ENCODE peak calls at places on chromosome 1, in five cellular contexts. E is fibroblast of lung, U is left ventricle myocardium inferior, L is omental fat pad, X is WTC11. Y is an unnamed sample.
A peak's percentile ranks its signal among the peaks of the same experiment; 100 is the strongest.

GRCh38 chr1:70034403-70034802 is 171.0 kb downstream of the LRRC40 start:
- DNase-seq in E (peak; percentile 74), X (peak; percentile 54), L (no peak), U (no peak), Y (no peak)

GRCh38 chr1:6511056-6511455 is 19.6 kb upstream of the PLEKHG5 start:
- DNase-seq in L (no peak), U (no peak), E (no peak), X (no peak), Y (no peak)

GRCh38 chr1:6523566-6523965 is 30.7 kb downstream of the NOL9 start:
- DNase-seq in L (no peak), E (peak; percentile 44), U (no peak), X (peak; percentile 60), Y (no peak)

GRCh38 chr1:29921741-29922140 is 685.4 kb downstream of the PTPRU start:
- DNase-seq in X (no peak), U (no peak), E (no peak), L (no peak), Y (no peak)

GRCh38 chr1:102174259-102174863 is 177.6 kb upstream of the OLFM3 start:
- DNase-seq in U (no peak), X (peak; percentile 57), L (no peak), E (no peak), Y (no peak)

GRCh38 chr1:58818075-58818474 is 34.2 kb upstream of the JUN start:
- DNase-seq in E (peak; percentile 84), X (no peak), U (no peak), L (no peak), Y (no peak)

GRCh38 chr1:24155011-24155782 is 12.3 kb upstream of the IL22RA1 start:
- DNase-seq in E (no peak), L (no peak), U (no peak), X (peak; percentile 35), Y (no peak)

GRCh38 chr1:67850611-67851075 is 17.4 kb upstream of the GNG12 start:
- DNase-seq in L (peak; percentile 98), X (no peak), E (peak; percentile 92), U (peak; percentile 71), Y (no peak)

GRCh38 chr1:231584117-231584516 is 42.5 kb upstream of the DISC1 start:
- DNase-seq in L (no peak), U (no peak), X (no peak), E (peak; percentile 82), Y (no peak)

GRCh38 chr1:236024655-236025054 is 40.2 kb downstream of the NID1 start:
- DNase-seq in L (no peak), U (no peak), E (no peak), X (no peak), Y (no peak)

GRCh38 chr1:9442986-9443385 is 96.3 kb upstream of the SLC25A33 start:
- DNase-seq in L (no peak), X (no peak), E (no peak), U (no peak), Y (no peak)

GRCh38 chr1:33155877-33156538 is 25.8 kb downstream of the TRIM62 start:
- DNase-seq in X (no peak), E (no peak), L (no peak), U (no peak), Y (no peak)

GRCh38 chr1:12178511-12178910 is 11.7 kb downstream of the TNFRSF1B start:
- DNase-seq in U (no peak), E (no peak), X (no peak), L (no peak), Y (no peak)

GRCh38 chr1:25699501-25700089 is 83.0 kb downstream of the MAN1C1 start:
- DNase-seq in X (no peak), L (no peak), U (peak; percentile 66), E (no peak), Y (no peak)

GRCh38 chr1:235642021-235642942 is 7.3 kb downstream of the GNG4 start:
- DNase-seq in X (peak; percentile 43), U (no peak), E (peak; percentile 51), L (no peak), Y (no peak)

GRCh38 chr1:167441222-167441621 is 77.1 kb downstream of the CD247 start:
- DNase-seq in X (no peak), L (no peak), U (no peak), E (no peak), Y (no peak)

GRCh38 chr1:223631367-223631977 is 34.0 kb downstream of the CAPN8 start:
- DNase-seq in X (no peak), U (no peak), L (no peak), E (no peak), Y (no peak)

DNA sequence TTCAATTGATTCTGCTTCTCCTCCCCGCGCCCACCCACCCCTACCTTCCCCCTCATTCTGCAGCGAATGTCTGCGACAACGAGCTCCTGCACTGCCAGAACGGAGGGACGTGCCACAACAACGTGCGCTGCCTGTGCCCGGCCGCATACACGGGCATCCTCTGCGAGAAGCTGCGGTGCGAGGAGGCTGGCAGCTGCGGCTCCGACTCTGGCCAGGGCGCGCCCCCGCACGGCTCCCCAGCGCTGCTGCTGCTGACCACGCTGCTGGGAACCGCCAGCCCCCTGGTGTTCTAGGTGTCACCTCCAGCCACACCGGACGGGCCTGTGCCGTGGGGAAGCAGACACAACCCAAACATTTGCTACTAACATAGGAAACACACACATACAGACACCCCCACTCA is 339.7 kb downstream of the NTNG1 start:
- DNase-seq in X (no peak), E (peak; percentile 5), U (no peak), L (no peak), Y (no peak)
- TF ChIP-seq CTCF in X (no peak), E (no peak), U (no peak), L (no peak), Y (no peak)

GRCh38 chr1:42175314-42176054 is 10.9 kb upstream of the GUCA2A start:
- DNase-seq in L (no peak), X (no peak), E (no peak), U (no peak), Y (no peak)
- TF ChIP-seq CTCF in L (no peak), X (no peak), E (no peak), U (no peak), Y (no peak)

DNA sequence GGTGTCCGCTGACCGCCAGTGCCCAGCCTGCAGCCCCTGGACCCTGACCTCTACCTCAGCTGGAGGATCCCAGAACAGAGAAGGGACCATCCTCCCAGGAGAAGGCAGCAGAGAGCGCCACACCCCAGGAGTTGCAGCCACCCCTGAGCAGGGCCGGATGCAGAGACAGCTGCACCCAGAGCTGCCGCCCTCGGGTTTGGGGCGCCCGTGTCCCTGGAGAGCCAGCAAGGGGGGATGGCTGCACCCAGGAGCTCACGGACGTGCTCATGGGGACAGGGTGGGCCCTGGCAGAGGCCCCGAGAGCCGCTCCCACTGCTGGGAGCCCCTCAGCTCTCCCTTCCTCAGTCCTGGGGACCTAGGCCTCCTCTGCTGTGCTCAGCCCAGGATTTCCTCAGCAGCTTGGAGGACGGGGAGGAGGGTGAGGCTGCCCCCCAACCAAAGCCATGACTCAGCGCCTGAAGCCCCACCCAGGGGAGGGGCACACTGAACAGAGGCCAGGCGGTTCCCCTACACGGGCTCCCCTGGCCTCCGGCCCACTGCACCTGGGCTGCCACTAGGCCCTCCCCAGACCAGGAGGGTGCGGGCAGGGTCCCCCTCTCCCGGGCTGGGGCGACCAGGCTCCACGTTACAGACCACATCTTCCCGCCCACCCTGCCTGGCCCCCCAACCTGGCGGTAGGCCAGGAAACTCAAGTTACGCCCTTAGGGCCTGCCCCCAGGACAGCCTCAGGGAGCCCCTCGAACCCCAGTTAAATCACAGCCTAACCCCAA is 2.2 kb downstream of the ACAP3 start:
- DNase-seq in E (peak; percentile 80), L (peak; percentile 68), U (peak; percentile 75), X (no peak), Y (no peak)
- TF ChIP-seq CTCF in E (no peak), L (no peak), U (no peak), X (no peak), Y (no peak)

GRCh38 chr1:31706384-31707058 is 2.7 kb upstream of the COL16A1 start:
- DNase-seq in U (no peak), X (no peak), E (no peak), L (no peak), Y (no peak)

GRCh38 chr1:31703431-31704260 is at the start of gene COL16A1:
- DNase-seq in U (peak; percentile 82), L (no peak), E (peak; percentile 79), X (peak; percentile 57), Y (peak; percentile 58)

GRCh38 chr1:31702836-31703404 is 897 bp downstream of the COL16A1 start:
- DNase-seq in U (no peak), X (no peak), E (no peak), L (no peak), Y (no peak)

GRCh38 chr1:31704261-31705079 is 653 bp upstream of the COL16A1 start:
- DNase-seq in L (no peak), U (no peak), X (no peak), E (peak; percentile 90), Y (no peak)

GRCh38 chr1:31705080-31705866 is 1.5 kb upstream of the COL16A1 start:
- DNase-seq in X (peak; percentile 75), U (peak; percentile 54), L (no peak), E (peak; percentile 74), Y (peak; percentile 49)
- TF ChIP-seq CTCF in X (no peak), U (peak; percentile 26), L (no peak), E (peak; percentile 28), Y (no peak)